ENCODE peak calls at places on chromosomes 7 and 10, in six cellular contexts. One of them, this sample, is unnamed. For H3K27me3, the result is how much of the 10 kb centered on the place peaks cover.

GRCh38 chr10:1184541-1185415 is 128.6 kb downstream of the WDR37 start:
- DNase-seq in adrenal gland: no peak
- DNase-seq in neural progenitor cell: no peak
- DNase-seq in brain microvascular endothelial cell: no peak
- DNase-seq in GM12878: no peak
- DNase-seq in PC-9: no peak
- DNase-seq in this sample: no peak

GRCh38 chr10:71597821-71598498 is 121.6 kb downstream of the C10orf105 start:
- DNase-seq in adrenal gland: peak
- DNase-seq in neural progenitor cell: no peak
- DNase-seq in brain microvascular endothelial cell: no peak
- DNase-seq in GM12878: no peak
- DNase-seq in PC-9: no peak
- DNase-seq in this sample: no peak

GRCh38 chr7:131909151-131909768 is 352.8 kb upstream of the PODXL start:
- DNase-seq in adrenal gland: no peak
- DNase-seq in neural progenitor cell: peak
- DNase-seq in brain microvascular endothelial cell: no peak
- DNase-seq in GM12878: no peak
- DNase-seq in PC-9: no peak
- DNase-seq in this sample: no peak

GRCh38 chr10:92204238-92204637 is 86.6 kb downstream of the CPEB3 start:
- DNase-seq in adrenal gland: no peak
- DNase-seq in neural progenitor cell: no peak
- DNase-seq in brain microvascular endothelial cell: no peak
- DNase-seq in GM12878: no peak
- DNase-seq in PC-9: no peak
- DNase-seq in this sample: no peak

GRCh38 chr10:78301891-78302738 is 268.5 kb downstream of the RPS24 start:
- DNase-seq in adrenal gland: peak
- DNase-seq in neural progenitor cell: no peak
- DNase-seq in brain microvascular endothelial cell: no peak
- DNase-seq in GM12878: no peak
- DNase-seq in PC-9: no peak
- DNase-seq in this sample: no peak

GRCh38 chr10:87053121-87053520 is 33.0 kb downstream of the FAM25A start:
- DNase-seq in adrenal gland: no peak
- DNase-seq in neural progenitor cell: no peak
- DNase-seq in brain microvascular endothelial cell: no peak
- DNase-seq in GM12878: no peak
- DNase-seq in PC-9: no peak
- DNase-seq in this sample: no peak

GRCh38 chr10:122329416-122329815 is 45.1 kb upstream of the PLEKHA1 start:
- DNase-seq in adrenal gland: no peak
- DNase-seq in neural progenitor cell: no peak
- DNase-seq in brain microvascular endothelial cell: no peak
- DNase-seq in GM12878: no peak
- DNase-seq in PC-9: no peak
- DNase-seq in this sample: no peak

GRCh38 chr7:19958309-19958896 is 185.0 kb upstream of the TMEM196 start:
- DNase-seq in adrenal gland: no peak
- DNase-seq in neural progenitor cell: no peak
- DNase-seq in brain microvascular endothelial cell: peak
- DNase-seq in GM12878: no peak
- DNase-seq in PC-9: peak
- DNase-seq in this sample: peak

GRCh38 chr7:30403477-30403876 is 75.1 kb downstream of the NOD1 start:
- DNase-seq in adrenal gland: no peak
- DNase-seq in neural progenitor cell: no peak
- DNase-seq in brain microvascular endothelial cell: no peak
- DNase-seq in GM12878: no peak
- DNase-seq in PC-9: no peak
- DNase-seq in this sample: no peak

GRCh38 chr10:60704480-60704879 is 73.8 kb upstream of the CDK1 start:
- DNase-seq in adrenal gland: no peak
- DNase-seq in neural progenitor cell: no peak
- DNase-seq in brain microvascular endothelial cell: no peak
- DNase-seq in GM12878: no peak
- DNase-seq in PC-9: no peak
- DNase-seq in this sample: no peak
- H3K4me3 ChIP-seq in adrenal gland: no peak
- H3K4me3 ChIP-seq in neural progenitor cell: no peak
- H3K4me3 ChIP-seq in brain microvascular endothelial cell: no peak
- H3K4me3 ChIP-seq in GM12878: no peak
- H3K4me3 ChIP-seq in PC-9: no peak
- H3K4me3 ChIP-seq in this sample: no peak

DNA sequence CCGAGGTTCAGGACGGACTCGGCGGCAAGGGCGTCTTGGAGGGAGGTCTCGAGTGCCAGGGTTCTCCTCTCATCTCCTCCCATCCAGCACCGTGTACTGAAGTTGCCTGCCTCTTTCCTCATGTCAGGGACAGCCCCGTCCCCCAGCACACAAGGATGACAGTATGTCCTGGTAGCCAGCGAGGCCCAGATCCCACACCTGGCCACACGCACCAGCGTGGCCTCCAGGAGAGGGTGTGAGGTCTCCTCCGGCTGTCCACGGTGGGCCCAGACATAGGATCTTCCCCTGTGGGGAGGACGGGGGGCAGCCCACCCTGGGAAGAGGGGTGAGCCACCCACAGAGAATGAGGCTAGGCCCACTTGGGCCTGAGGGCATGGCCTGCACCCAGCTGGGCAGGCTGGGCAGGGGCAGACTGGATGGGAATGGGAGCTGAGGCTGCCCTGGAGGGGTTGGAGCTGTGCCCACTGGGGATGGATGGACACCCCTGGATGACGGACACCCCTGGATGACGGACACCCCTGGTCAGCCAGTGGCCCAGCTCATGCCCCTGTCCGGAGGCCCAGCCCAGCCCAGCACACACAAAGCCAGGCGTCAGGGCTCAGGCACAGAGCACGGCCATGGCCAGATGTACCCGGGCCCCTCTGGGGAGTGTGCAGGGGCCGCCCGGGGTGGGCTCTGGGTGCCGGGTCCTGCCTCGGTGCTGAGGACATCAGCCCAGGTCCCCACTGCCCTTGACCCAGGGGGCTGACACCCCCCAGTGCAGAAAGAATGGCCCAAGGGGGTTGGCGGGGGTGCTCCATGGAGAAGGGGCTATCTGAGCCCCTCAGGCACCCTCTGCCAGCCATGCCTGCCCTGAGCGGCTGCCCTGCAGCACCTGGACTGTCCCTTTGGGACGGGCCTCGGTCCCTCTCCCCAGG is 30.9 kb upstream of the CFAP46 start:
- DNase-seq in adrenal gland: no peak
- DNase-seq in neural progenitor cell: no peak
- DNase-seq in brain microvascular endothelial cell: no peak
- DNase-seq in GM12878: no peak
- DNase-seq in PC-9: no peak
- DNase-seq in this sample: no peak
- H3K27me3 ChIP-seq in adrenal gland: under half
- H3K27me3 ChIP-seq in neural progenitor cell: under half
- H3K27me3 ChIP-seq in brain microvascular endothelial cell: under half
- H3K27me3 ChIP-seq in GM12878: under half
- H3K27me3 ChIP-seq in PC-9: half or more
- H3K27me3 ChIP-seq in this sample: under half

DNA sequence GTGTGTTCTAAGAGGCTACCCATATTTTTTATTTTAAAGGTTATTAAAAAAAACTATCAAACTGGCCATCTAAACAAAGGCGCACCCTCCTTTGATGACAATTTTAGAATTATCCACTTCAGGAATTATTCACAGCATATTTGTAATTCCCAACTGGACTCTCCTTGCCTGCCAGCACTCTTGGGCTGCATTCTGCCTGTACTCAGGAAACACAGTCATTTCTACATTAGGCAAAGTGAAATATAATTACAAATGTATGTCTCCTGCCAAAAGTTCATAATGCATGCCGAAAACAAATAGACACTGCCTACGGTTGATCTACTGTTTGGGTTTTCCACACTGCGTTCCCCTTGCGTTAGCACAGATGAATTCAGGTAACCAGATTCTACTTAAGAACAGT is 2.0 kb downstream of the HGF start:
- DNase-seq in adrenal gland: no peak
- DNase-seq in neural progenitor cell: no peak
- DNase-seq in brain microvascular endothelial cell: no peak
- DNase-seq in GM12878: no peak
- DNase-seq in PC-9: no peak
- DNase-seq in this sample: no peak
- TF ChIP-seq CTCF in adrenal gland: no peak
- TF ChIP-seq CTCF in neural progenitor cell: no peak
- TF ChIP-seq CTCF in brain microvascular endothelial cell: no peak
- TF ChIP-seq CTCF in GM12878: no peak
- TF ChIP-seq CTCF in PC-9: no peak
- TF ChIP-seq CTCF in this sample: no peak

DNA sequence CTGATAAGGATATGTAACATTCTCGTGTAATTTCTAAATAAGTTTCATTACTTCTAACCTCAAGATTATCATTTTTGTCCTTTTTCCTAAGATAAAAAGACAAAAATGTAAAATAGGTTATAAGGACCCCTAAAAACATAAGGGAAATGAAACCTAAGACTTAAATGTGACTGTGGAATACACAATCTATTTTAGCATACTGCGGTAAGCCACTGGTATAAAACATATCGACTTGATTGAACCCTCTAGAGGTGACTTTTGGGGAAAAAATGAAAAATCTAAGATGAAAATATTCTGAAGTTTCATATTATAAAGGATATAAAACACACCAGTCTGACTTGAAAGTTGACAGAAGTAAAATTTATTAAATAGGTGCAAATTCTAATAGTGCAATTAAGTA is 1.9 kb downstream of the NAMPT start:
- DNase-seq in adrenal gland: no peak
- DNase-seq in neural progenitor cell: no peak
- DNase-seq in brain microvascular endothelial cell: no peak
- DNase-seq in GM12878: no peak
- DNase-seq in PC-9: no peak
- DNase-seq in this sample: no peak
- H3K4me3 ChIP-seq in adrenal gland: peak
- H3K4me3 ChIP-seq in neural progenitor cell: peak
- H3K4me3 ChIP-seq in brain microvascular endothelial cell: no peak
- H3K4me3 ChIP-seq in GM12878: peak
- H3K4me3 ChIP-seq in PC-9: peak
- H3K4me3 ChIP-seq in this sample: peak

DNA sequence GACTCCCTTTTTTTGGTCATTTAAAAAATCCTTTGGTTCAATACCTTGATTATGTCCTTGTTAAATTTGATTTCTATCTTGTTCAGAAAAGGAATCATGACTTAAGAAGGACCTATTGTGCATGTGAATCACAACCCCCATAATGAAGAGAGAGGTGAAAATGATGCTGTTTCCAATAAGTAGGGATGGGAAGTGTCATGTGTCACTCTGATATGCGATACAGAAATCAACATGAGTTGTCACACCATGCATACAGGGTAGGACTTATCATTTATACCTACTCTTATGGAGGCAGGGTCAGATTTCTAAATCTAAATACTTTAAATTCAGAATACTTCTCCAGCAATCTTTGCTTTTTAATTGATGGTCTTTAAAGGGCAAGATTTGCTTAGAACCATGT is 19.4 kb upstream of the DLX6 start:
- DNase-seq in adrenal gland: no peak
- DNase-seq in neural progenitor cell: no peak
- DNase-seq in brain microvascular endothelial cell: no peak
- DNase-seq in GM12878: no peak
- DNase-seq in PC-9: no peak
- DNase-seq in this sample: no peak
- H3K27me3 ChIP-seq in adrenal gland: under half
- H3K27me3 ChIP-seq in neural progenitor cell: half or more
- H3K27me3 ChIP-seq in brain microvascular endothelial cell: under half
- H3K27me3 ChIP-seq in GM12878: under half
- H3K27me3 ChIP-seq in PC-9: under half
- H3K27me3 ChIP-seq in this sample: under half

GRCh38 chr10:118775478-118775877 is 20.7 kb upstream of the CACUL1 start:
- DNase-seq in adrenal gland: no peak
- DNase-seq in neural progenitor cell: no peak
- DNase-seq in brain microvascular endothelial cell: no peak
- DNase-seq in GM12878: no peak
- DNase-seq in PC-9: no peak
- DNase-seq in this sample: no peak
- TF ChIP-seq CTCF in adrenal gland: peak
- TF ChIP-seq CTCF in neural progenitor cell: peak
- TF ChIP-seq CTCF in brain microvascular endothelial cell: no peak
- TF ChIP-seq CTCF in GM12878: no peak
- TF ChIP-seq CTCF in PC-9: peak
- TF ChIP-seq CTCF in this sample: no peak

GRCh38 chr7:151017953-151018420 is 6.3 kb downstream of the ATG9B start:
- DNase-seq in adrenal gland: peak
- DNase-seq in neural progenitor cell: peak
- DNase-seq in brain microvascular endothelial cell: peak
- DNase-seq in GM12878: no peak
- DNase-seq in PC-9: peak
- DNase-seq in this sample: no peak
- H3K4me3 ChIP-seq in adrenal gland: peak
- H3K4me3 ChIP-seq in neural progenitor cell: peak
- H3K4me3 ChIP-seq in brain microvascular endothelial cell: no peak
- H3K4me3 ChIP-seq in GM12878: no peak
- H3K4me3 ChIP-seq in PC-9: no peak
- H3K4me3 ChIP-seq in this sample: peak